ENCODE peak calls at places on chromosomes 2 and 18, in nine cellular contexts. One of them, this sample, is unnamed.

GRCh38 chr2:111657351-111657975 is 226.5 kb downstream of the ANAPC1 start:
- DNase-seq in activated CD8-positive, alpha-beta memory T cell treated with anti-CD3 and anti-CD28 coated beads for 24 hours: no peak
- DNase-seq in NCI-H460: no peak
- DNase-seq in fibroblast of pulmonary artery: no peak
- DNase-seq in NCI-H1092 treated with DMSO at 0.1 percent for 48 hours: no peak
- DNase-seq in AML-193: no peak
- DNase-seq in HTR-8/SVneo: no peak
- DNase-seq in H9: no peak
- DNase-seq in HCT116: no peak
- DNase-seq in this sample: no peak

GRCh38 chr2:64482765-64483504 is 29.0 kb downstream of the LGALSL start:
- DNase-seq in activated CD8-positive, alpha-beta memory T cell treated with anti-CD3 and anti-CD28 coated beads for 24 hours: no peak
- DNase-seq in NCI-H460: no peak
- DNase-seq in fibroblast of pulmonary artery: peak
- DNase-seq in NCI-H1092 treated with DMSO at 0.1 percent for 48 hours: no peak
- DNase-seq in AML-193: no peak
- DNase-seq in HTR-8/SVneo: peak
- DNase-seq in H9: no peak
- DNase-seq in HCT116: no peak
- DNase-seq in this sample: peak

GRCh38 chr2:189260361-189260761 is 80.8 kb upstream of the COL5A2 start:
- DNase-seq in activated CD8-positive, alpha-beta memory T cell treated with anti-CD3 and anti-CD28 coated beads for 24 hours: no peak
- DNase-seq in NCI-H460: no peak
- DNase-seq in fibroblast of pulmonary artery: no peak
- DNase-seq in NCI-H1092 treated with DMSO at 0.1 percent for 48 hours: no peak
- DNase-seq in AML-193: no peak
- DNase-seq in HTR-8/SVneo: no peak
- DNase-seq in H9: no peak
- DNase-seq in HCT116: no peak
- DNase-seq in this sample: no peak

GRCh38 chr2:145721681-145722080 is 1201.8 kb upstream of the ZEB2 start:
- DNase-seq in activated CD8-positive, alpha-beta memory T cell treated with anti-CD3 and anti-CD28 coated beads for 24 hours: no peak
- DNase-seq in NCI-H460: no peak
- DNase-seq in fibroblast of pulmonary artery: no peak
- DNase-seq in NCI-H1092 treated with DMSO at 0.1 percent for 48 hours: no peak
- DNase-seq in AML-193: no peak
- DNase-seq in HTR-8/SVneo: no peak
- DNase-seq in H9: no peak
- DNase-seq in HCT116: no peak
- DNase-seq in this sample: no peak

GRCh38 chr2:200943527-200944120 is 19.8 kb downstream of the ORC2 start:
- DNase-seq in activated CD8-positive, alpha-beta memory T cell treated with anti-CD3 and anti-CD28 coated beads for 24 hours: no peak
- DNase-seq in NCI-H460: no peak
- DNase-seq in fibroblast of pulmonary artery: no peak
- DNase-seq in NCI-H1092 treated with DMSO at 0.1 percent for 48 hours: no peak
- DNase-seq in AML-193: no peak
- DNase-seq in HTR-8/SVneo: no peak
- DNase-seq in H9: no peak
- DNase-seq in HCT116: no peak
- DNase-seq in this sample: no peak

GRCh38 chr18:47149457-47150028 is 757 bp downstream of the HDHD2 start:
- DNase-seq in activated CD8-positive, alpha-beta memory T cell treated with anti-CD3 and anti-CD28 coated beads for 24 hours: no peak
- DNase-seq in NCI-H460: no peak
- DNase-seq in fibroblast of pulmonary artery: no peak
- DNase-seq in NCI-H1092 treated with DMSO at 0.1 percent for 48 hours: no peak
- DNase-seq in AML-193: no peak
- DNase-seq in HTR-8/SVneo: peak
- DNase-seq in H9: no peak
- DNase-seq in HCT116: no peak
- DNase-seq in this sample: no peak

GRCh38 chr2:145158051-145158586 is 638.2 kb upstream of the ZEB2 start:
- DNase-seq in activated CD8-positive, alpha-beta memory T cell treated with anti-CD3 and anti-CD28 coated beads for 24 hours: no peak
- DNase-seq in NCI-H460: peak
- DNase-seq in fibroblast of pulmonary artery: peak
- DNase-seq in NCI-H1092 treated with DMSO at 0.1 percent for 48 hours: no peak
- DNase-seq in AML-193: no peak
- DNase-seq in HTR-8/SVneo: no peak
- DNase-seq in H9: no peak
- DNase-seq in HCT116: no peak
- DNase-seq in this sample: peak

GRCh38 chr2:41610501-41611242 is 437.1 kb upstream of the PKDCC start:
- DNase-seq in activated CD8-positive, alpha-beta memory T cell treated with anti-CD3 and anti-CD28 coated beads for 24 hours: no peak
- DNase-seq in NCI-H460: no peak
- DNase-seq in fibroblast of pulmonary artery: peak
- DNase-seq in NCI-H1092 treated with DMSO at 0.1 percent for 48 hours: no peak
- DNase-seq in AML-193: no peak
- DNase-seq in HTR-8/SVneo: no peak
- DNase-seq in H9: no peak
- DNase-seq in HCT116: no peak
- DNase-seq in this sample: peak

GRCh38 chr2:38748857-38749804 is 2.0 kb downstream of the SRSF7 start:
- DNase-seq in activated CD8-positive, alpha-beta memory T cell treated with anti-CD3 and anti-CD28 coated beads for 24 hours: no peak
- DNase-seq in NCI-H460: no peak
- DNase-seq in fibroblast of pulmonary artery: no peak
- DNase-seq in NCI-H1092 treated with DMSO at 0.1 percent for 48 hours: no peak
- DNase-seq in AML-193: peak
- DNase-seq in HTR-8/SVneo: no peak
- DNase-seq in H9: no peak
- DNase-seq in HCT116: no peak
- DNase-seq in this sample: no peak

GRCh38 chr2:144938308-144938709 is 418.4 kb upstream of the ZEB2 start:
- DNase-seq in activated CD8-positive, alpha-beta memory T cell treated with anti-CD3 and anti-CD28 coated beads for 24 hours: no peak
- DNase-seq in NCI-H460: peak
- DNase-seq in fibroblast of pulmonary artery: peak
- DNase-seq in NCI-H1092 treated with DMSO at 0.1 percent for 48 hours: no peak
- DNase-seq in AML-193: no peak
- DNase-seq in HTR-8/SVneo: peak
- DNase-seq in H9: no peak
- DNase-seq in HCT116: no peak
- DNase-seq in this sample: peak

GRCh38 chr18:63890226-63890949 is 2.9 kb downstream of the SERPINB2 start:
- DNase-seq in activated CD8-positive, alpha-beta memory T cell treated with anti-CD3 and anti-CD28 coated beads for 24 hours: no peak
- DNase-seq in NCI-H460: no peak
- DNase-seq in fibroblast of pulmonary artery: no peak
- DNase-seq in NCI-H1092 treated with DMSO at 0.1 percent for 48 hours: no peak
- DNase-seq in AML-193: no peak
- DNase-seq in HTR-8/SVneo: no peak
- DNase-seq in H9: no peak
- DNase-seq in HCT116: no peak
- DNase-seq in this sample: no peak

GRCh38 chr2:127705281-127706065 is 4.2 kb downstream of the SFT2D3 start:
- DNase-seq in activated CD8-positive, alpha-beta memory T cell treated with anti-CD3 and anti-CD28 coated beads for 24 hours: no peak
- DNase-seq in NCI-H460: no peak
- DNase-seq in fibroblast of pulmonary artery: peak
- DNase-seq in NCI-H1092 treated with DMSO at 0.1 percent for 48 hours: no peak
- DNase-seq in AML-193: no peak
- DNase-seq in HTR-8/SVneo: no peak
- DNase-seq in H9: no peak
- DNase-seq in HCT116: no peak
- DNase-seq in this sample: no peak